ENCODE peak calls at places on chromosome 4, in four cellular contexts. One of them, this sample, is unnamed.

GRCh38 chr4:77104405-77105292 is 28.9 kb upstream of the CCNI start:
- DNase-seq in tibial artery: peak; percentile 79
- DNase-seq in cardiac fibroblast: peak; percentile 53
- DNase-seq in stomach: peak; percentile 74
- DNase-seq in this sample: peak; percentile 74

GRCh38 chr4:20456416-20456815 is 204.7 kb downstream of the SLIT2 start:
- DNase-seq in tibial artery: no peak
- DNase-seq in cardiac fibroblast: peak; percentile 45
- DNase-seq in stomach: no peak
- DNase-seq in this sample: peak; percentile 46

GRCh38 chr4:48944659-48945290 is 38.2 kb upstream of the OCIAD2 start:
- DNase-seq in tibial artery: no peak
- DNase-seq in cardiac fibroblast: no peak
- DNase-seq in stomach: peak; percentile 36
- DNase-seq in this sample: peak; percentile 80

GRCh38 chr4:45693746-45694145 is 430.1 kb downstream of the GABRG1 start:
- DNase-seq in tibial artery: no peak
- DNase-seq in cardiac fibroblast: no peak
- DNase-seq in stomach: peak; percentile 27
- DNase-seq in this sample: no peak

GRCh38 chr4:55722132-55722531 is 86.0 kb upstream of the NMU start:
- DNase-seq in tibial artery: no peak
- DNase-seq in cardiac fibroblast: no peak
- DNase-seq in stomach: no peak
- DNase-seq in this sample: no peak

GRCh38 chr4:22764183-22764582 is 71.4 kb downstream of the GBA3 start:
- DNase-seq in tibial artery: no peak
- DNase-seq in cardiac fibroblast: no peak
- DNase-seq in stomach: no peak
- DNase-seq in this sample: no peak

GRCh38 chr4:41155194-41155830 is 59.0 kb downstream of the APBB2 start:
- DNase-seq in tibial artery: no peak
- DNase-seq in cardiac fibroblast: peak; percentile 89
- DNase-seq in stomach: no peak
- DNase-seq in this sample: peak; percentile 70

GRCh38 chr4:102447413-102447812 is 53.7 kb upstream of the NFKB1 start:
- DNase-seq in tibial artery: no peak
- DNase-seq in cardiac fibroblast: no peak
- DNase-seq in stomach: no peak
- DNase-seq in this sample: no peak

GRCh38 chr4:37243061-37243460 is 1.5 kb upstream of the NWD2 start:
- DNase-seq in tibial artery: no peak
- DNase-seq in cardiac fibroblast: no peak
- DNase-seq in stomach: no peak
- DNase-seq in this sample: no peak

GRCh38 chr4:15436515-15436914 is 8.7 kb downstream of the C1QTNF7 start:
- DNase-seq in tibial artery: no peak
- DNase-seq in cardiac fibroblast: no peak
- DNase-seq in stomach: no peak
- DNase-seq in this sample: no peak

GRCh38 chr4:145731026-145731425 is 51.1 kb downstream of the C4orf51 start:
- DNase-seq in tibial artery: no peak
- DNase-seq in cardiac fibroblast: peak; percentile 60
- DNase-seq in stomach: peak; percentile 76
- DNase-seq in this sample: no peak

GRCh38 chr4:170089274-170089742 is 448 bp downstream of the AADAT start:
- DNase-seq in tibial artery: no peak
- DNase-seq in cardiac fibroblast: peak; percentile 52
- DNase-seq in stomach: no peak
- DNase-seq in this sample: peak; percentile 32

GRCh38 chr4:137310593-137311490 is 221.5 kb downstream of the PCDH18 start:
- DNase-seq in tibial artery: no peak
- DNase-seq in cardiac fibroblast: peak; percentile 91
- DNase-seq in stomach: no peak
- DNase-seq in this sample: peak; percentile 46

GRCh38 chr4:53935780-53936179 is 128.6 kb downstream of the CHIC2 start:
- DNase-seq in tibial artery: no peak
- DNase-seq in cardiac fibroblast: peak; percentile 85
- DNase-seq in stomach: no peak
- DNase-seq in this sample: peak; percentile 70

GRCh38 chr4:24690436-24690835 is 104.9 kb upstream of the SOD3 start:
- DNase-seq in tibial artery: no peak
- DNase-seq in cardiac fibroblast: peak; percentile 43
- DNase-seq in stomach: no peak
- DNase-seq in this sample: peak; percentile 35

GRCh38 chr4:174520655-174521054 is 1.6 kb downstream of the HPGD start:
- DNase-seq in tibial artery: no peak
- DNase-seq in cardiac fibroblast: no peak
- DNase-seq in stomach: no peak
- DNase-seq in this sample: no peak

GRCh38 chr4:106627071-106627470 is 258.5 kb upstream of the GIMD1 start:
- DNase-seq in tibial artery: no peak
- DNase-seq in cardiac fibroblast: peak; percentile 62
- DNase-seq in stomach: no peak
- DNase-seq in this sample: no peak

GRCh38 chr4:95255396-95256107 is 293.2 kb downstream of the UNC5C start:
- DNase-seq in tibial artery: no peak
- DNase-seq in cardiac fibroblast: peak; percentile 88
- DNase-seq in stomach: no peak
- DNase-seq in this sample: peak; percentile 59

GRCh38 chr4:108852691-108853090 is 89.8 kb upstream of the ETNPPL start:
- DNase-seq in tibial artery: no peak
- DNase-seq in cardiac fibroblast: no peak
- DNase-seq in stomach: no peak
- DNase-seq in this sample: peak; percentile 6

GRCh38 chr4:76067652-76068286 is 6.7 kb upstream of the ART3 start:
- DNase-seq in tibial artery: peak; percentile 77
- DNase-seq in cardiac fibroblast: peak; percentile 86
- DNase-seq in stomach: peak; percentile 74
- DNase-seq in this sample: peak; percentile 79

DNA sequence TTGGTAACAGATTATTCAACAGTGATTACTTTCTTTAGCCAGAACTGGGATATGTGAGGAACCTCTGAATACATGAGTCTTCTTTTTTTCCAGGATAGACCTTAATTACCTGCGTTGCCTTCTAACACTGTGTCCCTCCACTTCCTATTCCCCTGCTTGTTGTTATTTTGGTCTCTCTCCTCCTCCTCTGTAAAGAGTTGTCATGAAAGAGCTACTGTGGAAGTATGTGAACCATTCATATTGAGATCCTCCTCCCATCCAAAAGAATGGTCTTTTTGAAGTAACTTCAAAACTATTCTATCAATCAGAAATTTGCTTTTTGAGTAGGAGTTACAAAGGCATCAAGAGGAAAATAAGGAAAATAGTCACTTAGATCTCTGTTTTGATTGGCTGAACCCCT is 420.0 kb upstream of the TENM3 start:
- DNase-seq in tibial artery: no peak
- DNase-seq in cardiac fibroblast: no peak
- DNase-seq in stomach: no peak
- DNase-seq in this sample: no peak
- H3K4me3 ChIP-seq in tibial artery: no peak overlapping the region
- H3K4me3 ChIP-seq in cardiac fibroblast: no peak overlapping the region
- H3K4me3 ChIP-seq in stomach: no peak overlapping the region
- H3K4me3 ChIP-seq in this sample: no peak overlapping the region

DNA sequence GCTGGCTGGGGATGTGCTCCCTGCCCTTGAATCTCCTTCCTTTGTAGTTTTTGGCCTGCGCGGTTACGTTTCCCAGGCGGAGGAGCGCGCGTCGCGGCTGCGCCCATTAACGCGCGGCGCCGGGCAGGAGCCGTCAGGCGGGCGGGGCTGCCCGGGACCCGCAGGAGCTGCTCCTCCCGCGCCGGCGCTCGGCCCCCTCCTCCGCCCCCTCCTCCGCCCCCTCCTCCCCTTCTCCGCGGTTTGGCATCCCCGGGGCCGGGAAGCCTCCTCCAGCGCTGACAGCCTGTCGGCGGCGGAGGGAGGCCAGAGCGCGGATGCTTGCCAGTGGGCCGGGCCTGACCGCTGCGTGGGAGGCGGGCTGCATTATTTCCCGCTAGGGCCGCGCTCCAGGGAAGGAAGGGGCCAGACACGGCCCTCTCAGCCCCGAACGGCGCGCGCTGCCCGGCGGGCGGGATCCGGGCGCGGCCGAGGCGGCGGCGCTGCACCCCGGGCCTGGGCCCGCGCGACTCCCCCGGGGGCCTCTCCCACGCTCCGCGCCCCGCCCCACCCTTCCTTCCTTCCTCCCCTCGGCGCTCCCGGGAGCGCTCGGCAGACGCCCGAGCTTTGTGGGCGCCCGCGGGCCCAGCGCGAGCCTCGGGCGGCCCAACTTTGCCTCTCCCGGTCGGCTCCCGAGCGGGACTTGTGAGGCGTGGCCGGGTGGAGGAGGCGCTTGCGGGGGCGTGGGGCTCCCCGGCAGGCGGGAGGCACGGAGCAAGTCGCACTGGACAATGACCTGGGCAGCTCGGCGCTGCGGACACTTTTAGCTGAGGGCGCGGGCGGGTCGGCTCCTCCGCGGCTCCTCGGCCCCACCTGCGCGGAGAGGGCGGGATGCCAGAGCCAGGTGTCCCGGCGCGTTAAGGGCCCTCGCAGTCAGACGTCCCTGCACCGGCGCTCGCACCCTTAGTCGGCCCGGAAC is at the start of gene DCLK2:
- DNase-seq in tibial artery: peak; percentile 65
- DNase-seq in cardiac fibroblast: peak; percentile 74
- DNase-seq in stomach: peak; percentile 55
- DNase-seq in this sample: peak; percentile 36
- H3K4me3 ChIP-seq in tibial artery: peak within 1 kb of the TSS; percentile 66
- H3K4me3 ChIP-seq in cardiac fibroblast: peak within 1 kb of the TSS; percentile 66
- H3K4me3 ChIP-seq in stomach: peak within 1 kb of the TSS; percentile 73
- H3K4me3 ChIP-seq in this sample: peak within 1 kb of the TSS; percentile 35

GRCh38 chr4:3480528-3481112 is 17.5 kb downstream of the DOK7 start:
- DNase-seq in tibial artery: peak; percentile 56
- DNase-seq in cardiac fibroblast: peak; percentile 76
- DNase-seq in stomach: peak; percentile 83
- DNase-seq in this sample: peak; percentile 65
- H3K4me3 ChIP-seq in tibial artery: no peak overlapping the region
- H3K4me3 ChIP-seq in cardiac fibroblast: no peak overlapping the region
- H3K4me3 ChIP-seq in stomach: no peak overlapping the region
- H3K4me3 ChIP-seq in this sample: no peak overlapping the region

GRCh38 chr4:159386620-159387019 is 283.7 kb downstream of the RAPGEF2 start:
- DNase-seq in tibial artery: no peak
- DNase-seq in cardiac fibroblast: no peak
- DNase-seq in stomach: no peak
- DNase-seq in this sample: no peak

GRCh38 chr4:159384017-159384416 is 281.1 kb downstream of the RAPGEF2 start:
- DNase-seq in tibial artery: no peak
- DNase-seq in cardiac fibroblast: no peak
- DNase-seq in stomach: no peak
- DNase-seq in this sample: no peak

GRCh38 chr4:159382875-159383568 is 280.1 kb downstream of the RAPGEF2 start:
- DNase-seq in tibial artery: no peak
- DNase-seq in cardiac fibroblast: no peak
- DNase-seq in stomach: no peak
- DNase-seq in this sample: no peak

GRCh38 chr4:159384619-159385018 is 281.7 kb downstream of the RAPGEF2 start:
- DNase-seq in tibial artery: no peak
- DNase-seq in cardiac fibroblast: peak; percentile 27
- DNase-seq in stomach: no peak
- DNase-seq in this sample: no peak

GRCh38 chr4:159383569-159383934 is 280.7 kb downstream of the RAPGEF2 start:
- DNase-seq in tibial artery: no peak
- DNase-seq in cardiac fibroblast: no peak
- DNase-seq in stomach: no peak
- DNase-seq in this sample: no peak
- H3K4me3 ChIP-seq in tibial artery: no peak overlapping the region
- H3K4me3 ChIP-seq in cardiac fibroblast: no peak overlapping the region
- H3K4me3 ChIP-seq in stomach: no peak overlapping the region
- H3K4me3 ChIP-seq in this sample: no peak overlapping the region

GRCh38 chr4:168630445-168631187 is 133.8 kb downstream of the PALLD start:
- DNase-seq in tibial artery: no peak
- DNase-seq in cardiac fibroblast: peak; percentile 93
- DNase-seq in stomach: no peak
- DNase-seq in this sample: peak; percentile 85
- H3K4me3 ChIP-seq in tibial artery: peak overlapping the region; percentile 58
- H3K4me3 ChIP-seq in cardiac fibroblast: peak overlapping the region; percentile 58
- H3K4me3 ChIP-seq in stomach: peak overlapping the region; percentile 59
- H3K4me3 ChIP-seq in this sample: peak overlapping the region; percentile 64

DNA sequence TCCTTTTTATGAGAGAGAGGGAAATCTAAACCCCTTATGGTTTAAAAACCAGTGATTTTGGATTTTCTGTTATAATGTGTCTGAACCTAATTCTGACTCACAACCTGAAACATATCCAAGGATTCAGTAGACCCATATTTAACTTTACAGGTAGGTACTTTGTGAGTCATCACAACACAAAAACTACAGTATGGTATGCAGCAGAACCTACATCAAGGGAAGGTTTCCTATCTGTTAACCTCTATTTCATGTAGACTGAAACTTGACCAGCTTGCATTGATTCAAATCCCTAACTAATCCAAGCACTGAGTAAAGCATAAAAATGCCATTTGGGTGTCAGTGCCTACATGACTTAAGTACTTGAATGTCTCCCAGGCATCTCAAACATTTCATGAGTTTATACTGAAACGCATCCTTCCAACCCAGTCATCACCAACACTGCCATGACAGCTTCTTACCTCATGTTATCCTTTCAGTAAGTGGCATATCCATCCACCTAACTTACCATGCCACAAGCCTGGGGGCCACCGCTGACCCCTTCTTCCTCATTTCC is 4.3 kb upstream of the ARHGAP10 start:
- DNase-seq in tibial artery: no peak
- DNase-seq in cardiac fibroblast: no peak
- DNase-seq in stomach: no peak
- DNase-seq in this sample: peak; percentile 62
- H3K4me3 ChIP-seq in tibial artery: no peak overlapping the region
- H3K4me3 ChIP-seq in cardiac fibroblast: no peak overlapping the region
- H3K4me3 ChIP-seq in stomach: no peak overlapping the region
- H3K4me3 ChIP-seq in this sample: no peak overlapping the region

DNA sequence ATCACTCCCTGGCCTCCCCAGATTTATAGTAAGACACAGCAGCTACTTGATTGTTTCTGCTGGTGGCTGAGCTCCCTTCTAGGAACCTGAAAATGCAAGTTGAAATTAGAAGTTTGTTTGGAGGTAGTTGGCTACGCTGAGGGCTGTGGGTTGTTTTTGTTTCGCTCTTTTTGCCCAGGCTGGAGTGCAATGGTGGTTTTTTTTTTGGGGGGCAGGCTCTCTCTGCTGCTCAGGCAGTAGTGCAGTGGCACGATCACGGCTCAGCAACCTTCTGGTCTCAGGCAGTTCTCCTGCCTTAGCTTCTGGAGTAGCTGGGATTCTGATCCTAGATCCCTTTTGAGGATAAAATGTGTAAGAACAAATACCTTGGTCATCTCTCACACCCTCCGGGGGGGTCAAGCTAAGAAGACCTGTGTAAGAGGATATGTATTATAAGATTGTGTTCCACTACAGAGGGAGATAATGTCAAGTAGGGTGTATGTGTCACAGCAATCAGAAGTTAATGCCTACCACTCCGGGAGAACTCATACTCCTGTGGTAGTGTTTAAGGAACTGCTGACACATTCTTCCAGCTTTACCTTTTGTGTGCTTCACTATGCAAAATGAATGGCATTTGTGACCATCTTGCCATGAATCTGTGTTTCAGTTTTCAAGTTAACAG is 9.7 kb downstream of the JADE1 start:
- DNase-seq in tibial artery: no peak
- DNase-seq in cardiac fibroblast: no peak
- DNase-seq in stomach: no peak
- DNase-seq in this sample: no peak
- H3K4me3 ChIP-seq in tibial artery: no peak overlapping the region
- H3K4me3 ChIP-seq in cardiac fibroblast: no peak overlapping the region
- H3K4me3 ChIP-seq in stomach: no peak overlapping the region
- H3K4me3 ChIP-seq in this sample: no peak overlapping the region

This sample was measured in epithelial cell of esophagus.